ENCODE peak calls at places on chromosomes 11 and 22, in eight cellular contexts. One of them, this sample, is unnamed.

GRCh38 chr11:62497132-62497915 is 49.3 kb downstream of the AHNAK start:
- DNase-seq in SK-N-SH: peak
- DNase-seq in HCT116: peak
- DNase-seq in stomach: peak
- DNase-seq in transverse colon: peak
- DNase-seq in HL-60: peak
- DNase-seq in sigmoid colon: no peak
- DNase-seq in GM23338: peak
- DNase-seq in this sample: no peak

GRCh38 chr22:23007823-23008222 is 62.5 kb upstream of the GNAZ start:
- DNase-seq in SK-N-SH: no peak
- DNase-seq in HCT116: no peak
- DNase-seq in stomach: no peak
- DNase-seq in transverse colon: no peak
- DNase-seq in HL-60: no peak
- DNase-seq in sigmoid colon: no peak
- DNase-seq in GM23338: no peak
- DNase-seq in this sample: no peak

GRCh38 chr22:19271856-19272535 is 19.5 kb downstream of the CLTCL1 start:
- DNase-seq in SK-N-SH: no peak
- DNase-seq in HCT116: no peak
- DNase-seq in stomach: no peak
- DNase-seq in transverse colon: no peak
- DNase-seq in HL-60: no peak
- DNase-seq in sigmoid colon: no peak
- DNase-seq in GM23338: no peak
- DNase-seq in this sample: no peak

GRCh38 chr11:93024376-93024775 is 54.9 kb downstream of the MTNR1B start:
- DNase-seq in SK-N-SH: no peak
- DNase-seq in HCT116: no peak
- DNase-seq in stomach: no peak
- DNase-seq in transverse colon: no peak
- DNase-seq in HL-60: no peak
- DNase-seq in sigmoid colon: no peak
- DNase-seq in GM23338: no peak
- DNase-seq in this sample: no peak

GRCh38 chr11:21048626-21049025 is 379.2 kb downstream of the NELL1 start:
- DNase-seq in SK-N-SH: no peak
- DNase-seq in HCT116: no peak
- DNase-seq in stomach: no peak
- DNase-seq in transverse colon: no peak
- DNase-seq in HL-60: no peak
- DNase-seq in sigmoid colon: no peak
- DNase-seq in GM23338: no peak
- DNase-seq in this sample: no peak

GRCh38 chr22:46547179-46547882 is 9.9 kb upstream of the CELSR1 start:
- DNase-seq in SK-N-SH: no peak
- DNase-seq in HCT116: no peak
- DNase-seq in stomach: no peak
- DNase-seq in transverse colon: no peak
- DNase-seq in HL-60: no peak
- DNase-seq in sigmoid colon: no peak
- DNase-seq in GM23338: no peak
- DNase-seq in this sample: peak

GRCh38 chr11:35584321-35584720 is 33.9 kb upstream of the FJX1 start:
- DNase-seq in SK-N-SH: no peak
- DNase-seq in HCT116: no peak
- DNase-seq in stomach: no peak
- DNase-seq in transverse colon: no peak
- DNase-seq in HL-60: no peak
- DNase-seq in sigmoid colon: no peak
- DNase-seq in GM23338: no peak
- DNase-seq in this sample: no peak

GRCh38 chr11:65522640-65523322 is 2.1 kb upstream of the SCYL1 start:
- DNase-seq in SK-N-SH: no peak
- DNase-seq in HCT116: no peak
- DNase-seq in stomach: no peak
- DNase-seq in transverse colon: no peak
- DNase-seq in HL-60: peak
- DNase-seq in sigmoid colon: no peak
- DNase-seq in GM23338: no peak
- DNase-seq in this sample: peak

GRCh38 chr11:122743949-122744876 is 88.7 kb downstream of the UBASH3B start:
- DNase-seq in SK-N-SH: no peak
- DNase-seq in HCT116: no peak
- DNase-seq in stomach: peak
- DNase-seq in transverse colon: peak
- DNase-seq in HL-60: peak
- DNase-seq in sigmoid colon: peak
- DNase-seq in GM23338: no peak
- DNase-seq in this sample: peak

GRCh38 chr22:25097006-25097405 is 102.7 kb upstream of the CRYBB3 start:
- DNase-seq in SK-N-SH: no peak
- DNase-seq in HCT116: no peak
- DNase-seq in stomach: no peak
- DNase-seq in transverse colon: no peak
- DNase-seq in HL-60: no peak
- DNase-seq in sigmoid colon: no peak
- DNase-seq in GM23338: no peak
- DNase-seq in this sample: no peak

GRCh38 chr22:25099202-25099601 is 100.5 kb upstream of the CRYBB3 start:
- DNase-seq in SK-N-SH: no peak
- DNase-seq in HCT116: no peak
- DNase-seq in stomach: no peak
- DNase-seq in transverse colon: no peak
- DNase-seq in HL-60: no peak
- DNase-seq in sigmoid colon: no peak
- DNase-seq in GM23338: no peak
- DNase-seq in this sample: no peak

GRCh38 chr22:25098445-25099081 is 101.1 kb upstream of the CRYBB3 start:
- DNase-seq in SK-N-SH: no peak
- DNase-seq in HCT116: no peak
- DNase-seq in stomach: no peak
- DNase-seq in transverse colon: no peak
- DNase-seq in HL-60: no peak
- DNase-seq in sigmoid colon: no peak
- DNase-seq in GM23338: peak
- DNase-seq in this sample: no peak

GRCh38 chr22:25094579-25094978 is 105.1 kb upstream of the CRYBB3 start:
- DNase-seq in SK-N-SH: no peak
- DNase-seq in HCT116: no peak
- DNase-seq in stomach: no peak
- DNase-seq in transverse colon: no peak
- DNase-seq in HL-60: no peak
- DNase-seq in sigmoid colon: no peak
- DNase-seq in GM23338: no peak
- DNase-seq in this sample: no peak

GRCh38 chr22:25095869-25096268 is 103.8 kb upstream of the CRYBB3 start:
- DNase-seq in SK-N-SH: no peak
- DNase-seq in HCT116: no peak
- DNase-seq in stomach: no peak
- DNase-seq in transverse colon: no peak
- DNase-seq in HL-60: no peak
- DNase-seq in sigmoid colon: no peak
- DNase-seq in GM23338: no peak
- DNase-seq in this sample: no peak
- H3K27ac ChIP-seq in SK-N-SH: no peak
- H3K27ac ChIP-seq in HCT116: no peak
- H3K27ac ChIP-seq in stomach: no peak
- H3K27ac ChIP-seq in transverse colon: no peak
- H3K27ac ChIP-seq in HL-60: no peak
- H3K27ac ChIP-seq in sigmoid colon: no peak
- H3K27ac ChIP-seq in GM23338: no peak
- H3K27ac ChIP-seq in this sample: no peak

GRCh38 chr11:117176186-117176585 is 2.4 kb upstream of the SIDT2 start:
- DNase-seq in SK-N-SH: no peak
- DNase-seq in HCT116: no peak
- DNase-seq in stomach: peak
- DNase-seq in transverse colon: no peak
- DNase-seq in HL-60: no peak
- DNase-seq in sigmoid colon: no peak
- DNase-seq in GM23338: no peak
- DNase-seq in this sample: no peak

GRCh38 chr11:117179048-117179999 is 781 bp downstream of the SIDT2 start:
- DNase-seq in SK-N-SH: no peak
- DNase-seq in HCT116: no peak
- DNase-seq in stomach: peak
- DNase-seq in transverse colon: peak
- DNase-seq in HL-60: peak
- DNase-seq in sigmoid colon: peak
- DNase-seq in GM23338: no peak
- DNase-seq in this sample: peak

GRCh38 chr11:117180020-117180419 is 1.5 kb downstream of the SIDT2 start:
- DNase-seq in SK-N-SH: peak
- DNase-seq in HCT116: no peak
- DNase-seq in stomach: peak
- DNase-seq in transverse colon: no peak
- DNase-seq in HL-60: peak
- DNase-seq in sigmoid colon: peak
- DNase-seq in GM23338: no peak
- DNase-seq in this sample: no peak

GRCh38 chr11:117177534-117178209 is 871 bp upstream of the SIDT2 start:
- DNase-seq in SK-N-SH: no peak
- DNase-seq in HCT116: no peak
- DNase-seq in stomach: peak
- DNase-seq in transverse colon: no peak
- DNase-seq in HL-60: no peak
- DNase-seq in sigmoid colon: peak
- DNase-seq in GM23338: no peak
- DNase-seq in this sample: no peak

DNA sequence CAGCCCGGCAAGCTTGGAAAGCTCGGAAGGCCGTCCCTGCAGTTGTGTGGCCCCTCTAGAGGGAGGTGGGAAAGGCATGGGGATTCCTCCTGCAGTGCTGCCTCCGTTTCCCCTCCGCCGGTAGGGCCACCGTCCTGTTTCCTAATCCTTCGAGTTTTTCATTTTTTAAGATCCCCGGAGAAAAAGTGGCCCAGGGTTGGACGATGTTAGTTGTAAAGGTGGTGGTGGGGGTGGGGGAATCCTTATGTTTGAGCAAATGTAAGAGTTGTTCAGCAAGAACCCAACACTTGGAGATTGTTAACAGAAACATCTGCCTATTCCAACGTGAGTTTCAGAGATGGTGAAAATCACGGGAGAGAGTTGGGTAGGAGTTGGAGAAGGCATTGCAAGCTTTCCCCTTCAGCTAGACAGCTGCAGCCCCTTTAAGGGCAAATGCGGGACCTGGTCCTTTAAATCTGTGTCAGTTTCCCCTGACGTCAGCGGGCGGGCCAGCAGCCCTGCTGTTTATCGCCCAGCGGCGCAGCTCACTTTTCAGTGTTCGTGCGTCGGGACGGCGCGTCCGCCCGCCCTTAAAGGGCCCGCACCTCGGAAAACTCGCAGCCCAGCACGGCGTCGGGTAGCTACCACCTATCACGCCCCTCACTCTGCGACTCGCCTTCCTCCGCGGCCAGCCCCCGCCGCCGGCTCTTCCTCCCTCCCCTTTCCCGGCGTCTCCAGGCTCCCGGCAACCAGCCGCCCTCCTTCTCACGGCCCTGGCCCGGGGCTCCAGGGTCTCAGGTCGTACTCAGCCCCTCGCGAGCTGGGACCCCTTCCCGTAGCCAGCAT is at the start of gene SIDT2:
- DNase-seq in SK-N-SH: peak
- DNase-seq in HCT116: peak
- DNase-seq in stomach: peak
- DNase-seq in transverse colon: peak
- DNase-seq in HL-60: peak
- DNase-seq in sigmoid colon: peak
- DNase-seq in GM23338: peak
- DNase-seq in this sample: peak
- TF ChIP-seq POLR2AphosphoS5 in SK-N-SH: peak
- TF ChIP-seq POLR2AphosphoS5 in HCT116: peak
- TF ChIP-seq POLR2AphosphoS5 in stomach: peak
- TF ChIP-seq POLR2AphosphoS5 in transverse colon: peak
- TF ChIP-seq POLR2AphosphoS5 in HL-60: peak
- TF ChIP-seq POLR2AphosphoS5 in sigmoid colon: peak
- TF ChIP-seq POLR2AphosphoS5 in GM23338: no peak
- TF ChIP-seq POLR2AphosphoS5 in this sample: peak

GRCh38 chr11:16356751-16357365 is 512 bp upstream of the SOX6 start:
- DNase-seq in SK-N-SH: no peak
- DNase-seq in HCT116: no peak
- DNase-seq in stomach: no peak
- DNase-seq in transverse colon: no peak
- DNase-seq in HL-60: no peak
- DNase-seq in sigmoid colon: no peak
- DNase-seq in GM23338: no peak
- DNase-seq in this sample: no peak
- H3K27ac ChIP-seq in SK-N-SH: no peak
- H3K27ac ChIP-seq in HCT116: no peak
- H3K27ac ChIP-seq in stomach: peak
- H3K27ac ChIP-seq in transverse colon: no peak
- H3K27ac ChIP-seq in HL-60: no peak
- H3K27ac ChIP-seq in sigmoid colon: peak
- H3K27ac ChIP-seq in GM23338: no peak
- H3K27ac ChIP-seq in this sample: no peak

GRCh38 chr22:31635638-31636306 is 26.2 kb downstream of the PISD start:
- DNase-seq in SK-N-SH: no peak
- DNase-seq in HCT116: no peak
- DNase-seq in stomach: peak
- DNase-seq in transverse colon: no peak
- DNase-seq in HL-60: no peak
- DNase-seq in sigmoid colon: no peak
- DNase-seq in GM23338: no peak
- DNase-seq in this sample: no peak

GRCh38 chr22:31639640-31640039 is 22.4 kb downstream of the PISD start:
- DNase-seq in SK-N-SH: no peak
- DNase-seq in HCT116: no peak
- DNase-seq in stomach: peak
- DNase-seq in transverse colon: peak
- DNase-seq in HL-60: peak
- DNase-seq in sigmoid colon: no peak
- DNase-seq in GM23338: no peak
- DNase-seq in this sample: no peak

GRCh38 chr22:31637375-31637937 is 24.6 kb downstream of the PISD start:
- DNase-seq in SK-N-SH: no peak
- DNase-seq in HCT116: no peak
- DNase-seq in stomach: no peak
- DNase-seq in transverse colon: no peak
- DNase-seq in HL-60: peak
- DNase-seq in sigmoid colon: no peak
- DNase-seq in GM23338: peak
- DNase-seq in this sample: peak

DNA sequence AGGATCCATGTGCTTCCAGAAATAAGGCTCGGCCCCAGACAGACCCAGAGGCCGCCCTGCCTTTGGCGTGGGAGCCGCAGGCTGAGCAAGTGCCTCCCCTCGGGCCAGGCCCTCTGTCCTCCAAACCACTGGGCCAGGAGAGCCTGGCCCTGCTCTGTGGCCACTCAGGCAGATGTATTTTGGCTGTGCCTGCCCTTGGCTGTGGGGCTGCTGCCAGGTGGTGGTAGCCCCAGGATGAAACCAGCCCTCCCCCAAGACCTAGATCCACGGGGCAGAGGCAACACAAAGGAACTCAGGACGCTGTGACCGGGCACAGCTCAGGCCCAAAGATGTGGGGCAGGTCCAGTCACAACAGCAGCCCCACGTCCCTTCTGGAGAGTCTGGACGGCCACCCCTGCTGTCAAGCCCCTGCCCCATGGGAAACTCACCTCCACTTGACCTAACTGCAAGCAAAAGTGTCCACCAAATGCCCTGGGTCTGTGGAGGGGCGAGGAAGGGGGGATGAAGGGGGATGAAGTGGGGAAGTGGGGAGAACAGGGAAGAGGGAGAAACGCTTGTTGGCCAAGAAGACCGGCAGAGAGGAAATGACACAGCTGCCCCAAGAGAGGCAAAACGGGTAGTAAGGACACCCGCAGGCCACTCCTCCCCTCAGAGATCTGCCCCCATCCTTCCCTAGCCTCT is 23.9 kb downstream of the PISD start:
- DNase-seq in SK-N-SH: no peak
- DNase-seq in HCT116: no peak
- DNase-seq in stomach: no peak
- DNase-seq in transverse colon: peak
- DNase-seq in HL-60: peak
- DNase-seq in sigmoid colon: no peak
- DNase-seq in GM23338: no peak
- DNase-seq in this sample: peak
- TF ChIP-seq POLR2AphosphoS5 in SK-N-SH: no peak
- TF ChIP-seq POLR2AphosphoS5 in HCT116: no peak
- TF ChIP-seq POLR2AphosphoS5 in stomach: no peak
- TF ChIP-seq POLR2AphosphoS5 in transverse colon: no peak
- TF ChIP-seq POLR2AphosphoS5 in HL-60: no peak
- TF ChIP-seq POLR2AphosphoS5 in sigmoid colon: no peak
- TF ChIP-seq POLR2AphosphoS5 in GM23338: no peak
- TF ChIP-seq POLR2AphosphoS5 in this sample: peak

This sample was measured in spleen.